ENCODE peak calls at places on chromosomes 13 and 19, in seven cellular contexts. V is GM12865, H is tibial artery, N is cardiac fibroblast, E is kidney epithelial cell, C is stomach, S is adrenal gland. K is an unnamed sample.

GRCh38 chr19:42249149-42249750 is 5.7 kb downstream of the ERF start:
- DNase-seq in V (no peak), C (no peak), H (no peak), E (no peak), S (no peak), N (no peak), K (no peak)

GRCh38 chr13:21478881-21479808 is 20.0 kb upstream of the ZDHHC20 start:
- DNase-seq in C (no peak), S (no peak), E (peak; percentile 34), N (peak; percentile 86), V (peak; percentile 80), H (no peak), K (peak; percentile 82)

GRCh38 chr19:3025516-3025890 is 3.6 kb downstream of the TLE2 start:
- DNase-seq in H (no peak), N (no peak), E (no peak), S (no peak), V (no peak), C (no peak), K (no peak)

GRCh38 chr13:87123987-87124784 is 547.0 kb upstream of the SLITRK5 start:
- DNase-seq in N (peak; percentile 93), C (no peak), E (peak; percentile 100), H (no peak), V (no peak), S (no peak), K (peak; percentile 98)

GRCh38 chr13:20407759-20408158 is 117.9 kb downstream of the CRYL1 start:
- DNase-seq in V (no peak), E (no peak), H (no peak), C (peak; percentile 17), S (peak; percentile 17), N (no peak), K (no peak)

GRCh38 chr19:2325261-2326046 is 2.9 kb downstream of the LSM7 start:
- DNase-seq in N (no peak), H (no peak), V (no peak), S (no peak), C (no peak), E (no peak), K (no peak)

GRCh38 chr19:11378319-11379189 is 4.1 kb downstream of the SWSAP1 start:
- DNase-seq in E (no peak), N (peak; percentile 48), H (no peak), V (peak; percentile 56), C (peak; percentile 62), S (peak; percentile 84), K (peak; percentile 90)

GRCh38 chr19:33242911-33243310 is 17.3 kb upstream of the SLC7A10 start:
- DNase-seq in E (no peak), S (no peak), N (no peak), H (no peak), V (no peak), C (no peak), K (no peak)

GRCh38 chr19:3576696-3577443 is 4.1 kb downstream of the HMG20B start:
- DNase-seq in C (peak; percentile 48), N (peak; percentile 79), E (no peak), H (no peak), V (no peak), S (peak; percentile 77), K (peak; percentile 79)

GRCh38 chr19:5534787-5535586 is 32.8 kb downstream of the TINCR start:
- DNase-seq in N (no peak), S (no peak), H (no peak), V (peak; percentile 5), C (no peak), E (no peak), K (peak; percentile 21)

GRCh38 chr19:44151491-44151890 is 10.1 kb downstream of the ZNF234 start:
- DNase-seq in N (no peak), H (no peak), E (no peak), V (no peak), S (no peak), C (no peak), K (no peak)

GRCh38 chr13:75398072-75398471 is 83.9 kb downstream of the TBC1D4 start:
- DNase-seq in H (no peak), E (no peak), C (no peak), S (no peak), N (no peak), V (no peak), K (no peak)

GRCh38 chr13:46896346-46897138 is at the start of gene HTR2A:
- DNase-seq in S (no peak), C (peak; percentile 33), H (peak; percentile 57), E (peak; percentile 4), N (peak; percentile 55), V (peak; percentile 5), K (peak; percentile 48)

GRCh38 chr19:15450528-15450890 is 753 bp upstream of the WIZ start:
- DNase-seq in E (no peak), C (no peak), H (no peak), N (no peak), S (no peak), V (no peak), K (no peak)

GRCh38 chr19:15453906-15454305 is 4.2 kb upstream of the WIZ start:
- DNase-seq in E (no peak), S (no peak), H (no peak), N (no peak), C (no peak), V (no peak), K (no peak)

GRCh38 chr19:15454371-15454800 is 4.6 kb upstream of the WIZ start:
- DNase-seq in H (no peak), N (no peak), C (peak; percentile 51), S (no peak), E (no peak), V (no peak), K (no peak)

GRCh38 chr19:15453091-15453498 is 3.3 kb upstream of the WIZ start:
- DNase-seq in C (no peak), H (no peak), S (peak; percentile 63), N (peak; percentile 17), V (no peak), E (no peak), K (no peak)

GRCh38 chr19:15452111-15453047 is 2.6 kb upstream of the WIZ start:
- DNase-seq in S (peak; percentile 96), C (peak; percentile 91), N (peak; percentile 89), H (peak; percentile 90), E (peak; percentile 63), V (no peak), K (peak; percentile 82)
- H3K4me3 ChIP-seq in S (no peak overlapping the region), C (peak overlapping the region; percentile 50), N (peak overlapping the region; percentile 52), H (peak overlapping the region; percentile 54), E (peak overlapping the region; percentile 33), V (no peak overlapping the region), K (peak overlapping the region; percentile 35)

DNA sequence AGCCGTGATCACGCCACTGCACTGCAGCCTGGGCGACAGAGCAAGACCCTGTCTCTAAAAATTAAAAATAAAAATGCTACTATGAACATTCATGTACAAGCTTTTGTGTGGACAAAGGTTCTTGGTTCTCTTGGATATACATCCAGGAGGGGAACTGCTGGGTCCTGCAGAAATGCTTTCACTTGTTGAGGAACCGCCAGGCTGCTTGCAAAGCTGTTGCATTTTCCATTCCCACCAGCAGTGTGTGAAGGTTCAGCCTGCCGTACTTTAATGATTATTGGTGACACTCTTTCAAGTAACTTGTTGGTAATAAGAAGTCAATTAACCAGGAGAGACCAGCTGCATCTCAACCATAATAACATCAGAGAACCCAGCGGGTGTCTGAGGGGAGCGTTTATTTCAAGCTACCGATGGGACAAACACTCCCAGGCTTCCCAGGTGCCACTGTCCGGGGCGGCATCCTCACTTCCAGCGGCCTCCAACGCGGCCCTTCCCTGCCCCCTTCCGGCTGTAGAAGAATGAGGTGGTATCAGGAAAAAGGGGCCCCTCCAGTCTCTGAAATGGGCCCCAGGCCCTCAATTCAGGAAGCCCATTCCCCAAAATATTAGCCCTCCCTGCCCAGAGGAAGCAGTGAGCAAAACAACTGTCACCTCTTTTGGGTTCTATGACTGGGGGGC is 15.2 kb upstream of the PPP1R12C start:
- DNase-seq in H (no peak), S (no peak), E (no peak), C (no peak), N (no peak), V (no peak), K (no peak)
- TF ChIP-seq CTCF in H (no peak), S (no peak), E (peak; percentile 27), C (no peak), N (no peak), V (peak; percentile 5), K (no peak)

DNA sequence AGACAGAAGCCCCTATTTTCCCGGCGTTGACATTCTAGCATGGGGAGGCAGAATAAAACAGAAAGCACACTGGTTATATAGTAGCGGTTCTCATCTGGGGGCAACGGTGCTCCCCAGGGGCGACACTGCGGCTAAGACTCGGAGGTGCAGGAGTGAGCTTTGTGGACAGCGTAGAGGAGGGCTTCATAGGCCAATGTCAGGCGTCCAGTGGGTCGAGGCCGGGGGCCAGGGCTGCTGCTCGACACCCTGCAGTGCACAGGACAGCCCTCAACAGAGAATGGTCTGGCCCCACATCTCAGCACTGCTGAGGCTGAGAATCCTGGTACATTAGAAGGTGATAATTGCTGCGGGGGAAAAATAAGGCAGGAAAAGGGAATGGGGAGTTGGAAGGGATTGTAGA is 1.5 kb downstream of the ZNF628 start:
- DNase-seq in S (no peak), C (no peak), V (no peak), E (no peak), H (no peak), N (no peak), K (no peak)
- H3K4me3 ChIP-seq in S (no peak overlapping the region), C (no peak overlapping the region), V (no peak overlapping the region), E (no peak overlapping the region), H (no peak overlapping the region), N (peak overlapping the region; percentile 66), K (peak overlapping the region; percentile 64)

GRCh38 chr13:36819064-36819810 is at the start of gene RFXAP:
- DNase-seq in N (peak; percentile 92), C (peak; percentile 93), S (peak; percentile 92), V (peak; percentile 95), E (peak; percentile 29), H (peak; percentile 85), K (peak; percentile 81)
- TF ChIP-seq CTCF in N (no peak), C (peak; percentile 21), S (no peak), V (peak; percentile 8), E (no peak), H (no peak), K (no peak)

K was measured in fibroblast of mammary gland.